ENCODE peak calls at places on chromosomes 1 and 21, in seven cellular contexts. R is breast epithelium, L is sigmoid colon, W is K562, U is GM12878, Y is GM23338, Q is HCT116. C is an unnamed sample. For H3K36me3, the result is how much of the 10 kb centered on the place peaks cover.

GRCh38 chr21:44700101-44701022 is 3.4 kb downstream of the KRTAP10-12 start:
- DNase-seq in R (no peak), L (no peak), W (no peak), U (no peak), Y (no peak), Q (no peak), C (no peak)

GRCh38 chr1:206588492-206588891 is 23.8 kb downstream of the EIF2D start:
- DNase-seq in R (no peak), L (no peak), W (no peak), U (no peak), Y (no peak), Q (no peak), C (no peak)

GRCh38 chr1:58845947-58846346 is 62.1 kb upstream of the JUN start:
- DNase-seq in R (no peak), L (no peak), W (no peak), U (no peak), Y (peak), Q (no peak), C (no peak)

GRCh38 chr1:160429702-160430535 is 29.6 kb downstream of the VANGL2 start:
- DNase-seq in R (no peak), L (no peak), W (no peak), U (peak), Y (no peak), Q (no peak), C (no peak)

GRCh38 chr1:147177611-147178370 is 5.5 kb upstream of the PRKAB2 start:
- DNase-seq in R (no peak), L (no peak), W (no peak), U (no peak), Y (peak), Q (no peak), C (no peak)

GRCh38 chr1:215845224-215845902 is 278.3 kb downstream of the KCTD3 start:
- DNase-seq in R (no peak), L (no peak), W (no peak), U (no peak), Y (no peak), Q (peak), C (no peak)

GRCh38 chr21:38438476-38438893 is 59.8 kb downstream of the ERG start:
- DNase-seq in R (no peak), L (no peak), W (no peak), U (no peak), Y (no peak), Q (no peak), C (no peak)

GRCh38 chr21:44443891-44444285 is 11.4 kb upstream of the LRRC3 start:
- DNase-seq in R (no peak), L (no peak), W (no peak), U (no peak), Y (no peak), Q (no peak), C (no peak)

GRCh38 chr1:41431490-41432350 is 52.8 kb downstream of the EDN2 start:
- DNase-seq in R (no peak), L (no peak), W (no peak), U (no peak), Y (no peak), Q (no peak), C (no peak)

GRCh38 chr1:169561692-169562091 is 24.6 kb downstream of the F5 start:
- DNase-seq in R (no peak), L (no peak), W (no peak), U (no peak), Y (no peak), Q (no peak), C (no peak)

GRCh38 chr1:209435654-209436566 is 147.6 kb upstream of the CAMK1G start:
- DNase-seq in R (peak), L (peak), W (peak), U (no peak), Y (peak), Q (peak), C (peak)

GRCh38 chr1:25619101-25619890 is 2.7 kb downstream of the MAN1C1 start:
- DNase-seq in R (no peak), L (no peak), W (peak), U (no peak), Y (peak), Q (no peak), C (no peak)

GRCh38 chr1:2399890-2400575 is 8.4 kb downstream of the RER1 start:
- DNase-seq in R (no peak), L (no peak), W (no peak), U (no peak), Y (no peak), Q (no peak), C (no peak)

GRCh38 chr21:28821276-28822063 is 171.2 kb downstream of the LTN1 start:
- DNase-seq in R (no peak), L (no peak), W (no peak), U (no peak), Y (no peak), Q (no peak), C (no peak)

GRCh38 chr21:34132202-34132601 is 58.8 kb downstream of the MRPS6 start:
- DNase-seq in R (no peak), L (no peak), W (no peak), U (no peak), Y (no peak), Q (no peak), C (no peak)

GRCh38 chr1:168628807-168629206 is 52.4 kb downstream of the XCL1 start:
- DNase-seq in R (no peak), L (no peak), W (no peak), U (no peak), Y (no peak), Q (peak), C (peak)

GRCh38 chr1:94988356-94988755 is 61.4 kb upstream of the CNN3 start:
- DNase-seq in R (no peak), L (no peak), W (no peak), U (no peak), Y (no peak), Q (no peak), C (no peak)

GRCh38 chr1:154546264-154547043 is 12.0 kb downstream of the UBE2Q1 start:
- DNase-seq in R (no peak), L (peak), W (peak), U (peak), Y (peak), Q (peak), C (no peak)

GRCh38 chr1:108591471-108591870 is 31.6 kb downstream of the EEIG2 start:
- DNase-seq in R (no peak), L (no peak), W (no peak), U (no peak), Y (no peak), Q (no peak), C (no peak)

GRCh38 chr1:201190005-201190404 is 619 bp upstream of the IGFN1 start:
- DNase-seq in R (no peak), L (no peak), W (no peak), U (no peak), Y (no peak), Q (no peak), C (no peak)

GRCh38 chr1:206663832-206664652 is 20.7 kb upstream of the MAPKAPK2 start:
- DNase-seq in R (no peak), L (peak), W (peak), U (no peak), Y (peak), Q (peak), C (peak)

GRCh38 chr1:85801520-85801919 is 93.3 kb upstream of the ZNHIT6 start:
- DNase-seq in R (no peak), L (no peak), W (no peak), U (no peak), Y (no peak), Q (no peak), C (peak)

GRCh38 chr1:228224198-228225164 is 16.6 kb downstream of the OBSCN start:
- DNase-seq in R (no peak), L (no peak), W (no peak), U (no peak), Y (no peak), Q (no peak), C (no peak)

GRCh38 chr1:228226141-228226874 is 18.5 kb downstream of the OBSCN start:
- DNase-seq in R (no peak), L (no peak), W (no peak), U (no peak), Y (no peak), Q (no peak), C (no peak)

GRCh38 chr1:228226956-228227791 is 19.3 kb downstream of the OBSCN start:
- DNase-seq in R (no peak), L (no peak), W (peak), U (no peak), Y (no peak), Q (no peak), C (no peak)

GRCh38 chr1:228225740-228226139 is 17.9 kb downstream of the OBSCN start:
- DNase-seq in R (no peak), L (no peak), W (peak), U (no peak), Y (no peak), Q (no peak), C (no peak)

DNA sequence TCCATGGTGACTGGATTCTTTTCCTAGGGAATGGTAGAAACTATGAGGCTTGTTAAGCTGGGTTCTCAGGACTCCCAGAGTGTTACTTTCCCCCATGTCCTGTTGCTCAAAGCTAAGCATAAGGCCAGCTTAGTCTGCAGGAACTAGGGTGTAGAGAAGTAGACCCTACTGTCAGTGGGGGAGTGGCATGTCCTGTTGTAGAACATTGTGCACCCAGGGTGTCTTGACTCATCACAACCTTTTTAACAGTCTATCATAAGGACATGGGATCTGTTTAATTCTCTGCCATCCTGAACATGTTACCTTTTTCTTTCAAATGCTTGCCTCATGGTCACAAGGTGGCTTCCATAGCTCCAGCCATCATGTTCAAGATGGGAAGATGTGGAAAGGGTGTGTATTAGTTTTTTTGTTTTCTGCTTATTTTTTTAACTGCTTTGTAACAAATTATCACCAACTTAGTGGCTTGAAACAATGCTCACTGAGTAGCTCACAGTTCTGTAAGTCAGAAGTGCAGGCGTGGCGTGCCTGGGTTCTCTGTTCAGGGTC is 17.4 kb downstream of the OBSCN start:
- DNase-seq in R (no peak), L (no peak), W (no peak), U (no peak), Y (no peak), Q (no peak), C (no peak)
- H3K36me3 ChIP-seq in R (under half), L (under half), W (under half), U (under half), Y (under half), Q (under half), C (under half)

DNA sequence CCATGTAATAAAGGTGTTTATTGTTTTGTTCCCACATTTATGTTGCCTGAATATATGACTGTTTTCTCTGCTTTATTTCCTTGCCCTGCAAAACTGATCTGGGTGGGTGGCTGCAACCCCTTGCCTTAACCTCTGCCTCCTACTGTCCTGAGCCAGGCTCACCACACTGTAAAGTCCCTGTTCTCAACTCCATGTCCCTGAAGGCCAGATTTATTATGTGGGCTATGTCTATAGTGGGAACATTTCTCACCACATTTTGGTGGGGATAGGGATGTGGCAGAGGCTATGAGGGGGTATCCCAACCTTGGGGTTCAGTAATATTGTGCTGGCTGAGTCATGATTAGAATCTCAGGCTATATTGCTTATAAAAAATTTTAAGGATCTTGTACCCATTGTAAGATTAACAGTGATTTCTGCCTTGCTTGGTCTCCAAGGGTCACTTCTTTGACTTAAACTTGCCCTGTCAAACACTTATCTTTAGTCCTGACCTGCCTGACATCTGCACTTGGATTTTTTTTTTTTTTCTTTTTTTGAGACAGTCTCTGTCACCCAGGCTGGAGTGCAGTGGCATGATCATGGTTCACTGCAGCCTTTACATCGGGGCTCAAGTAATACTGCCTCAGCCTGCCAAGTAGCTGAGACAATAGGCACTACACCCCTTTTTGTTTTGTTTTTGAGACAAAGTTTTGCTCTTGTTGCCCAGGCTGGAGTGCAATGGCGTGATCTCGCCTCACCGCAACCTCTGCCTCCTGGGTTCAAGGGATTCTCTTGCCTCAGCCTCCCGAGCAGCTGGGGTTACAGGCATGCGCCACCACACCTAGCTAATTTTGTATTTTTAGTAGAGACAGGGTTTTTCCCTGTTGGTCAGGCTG is 3.6 kb downstream of the RPS8 start:
- DNase-seq in R (no peak), L (no peak), W (no peak), U (no peak), Y (no peak), Q (no peak), C (no peak)
- TF ChIP-seq POLR2AphosphoS5 in R (no peak), L (no peak), W (peak), U (peak), Y (no peak), Q (no peak), C (no peak)

DNA sequence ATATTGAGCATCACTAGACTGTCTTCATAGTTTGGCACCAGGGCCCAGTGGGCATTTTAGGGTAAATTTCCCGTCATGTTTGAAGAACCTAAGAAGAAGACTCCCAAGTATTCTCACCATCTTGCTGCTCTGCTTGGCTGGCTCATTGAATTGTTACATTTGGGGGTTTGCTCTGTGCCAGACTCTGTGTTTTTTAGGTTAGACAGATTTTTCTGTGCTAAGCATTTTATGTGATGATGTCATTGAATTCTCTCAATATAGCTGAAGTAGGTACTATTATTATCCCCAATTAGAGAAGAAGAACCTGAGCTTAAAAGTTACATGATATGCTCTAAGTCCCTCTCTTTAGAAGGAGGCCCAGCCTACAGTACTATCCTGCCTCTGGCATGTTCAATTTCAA is 28.0 kb upstream of the DNASE2B start:
- DNase-seq in R (no peak), L (no peak), W (no peak), U (no peak), Y (no peak), Q (no peak), C (no peak)
- TF ChIP-seq CTCF in R (no peak), L (no peak), W (no peak), U (no peak), Y (no peak), Q (no peak), C (no peak)

GRCh38 chr1:156785458-156785857 is 18.1 kb downstream of the PRCC start:
- DNase-seq in R (no peak), L (no peak), W (no peak), U (no peak), Y (no peak), Q (no peak), C (no peak)

GRCh38 chr1:156789621-156790318 is 22.4 kb downstream of the PRCC start:
- DNase-seq in R (no peak), L (no peak), W (no peak), U (no peak), Y (no peak), Q (no peak), C (no peak)

GRCh38 chr1:156786640-156787039 is 19.3 kb downstream of the PRCC start:
- DNase-seq in R (no peak), L (peak), W (no peak), U (no peak), Y (no peak), Q (no peak), C (no peak)

DNA sequence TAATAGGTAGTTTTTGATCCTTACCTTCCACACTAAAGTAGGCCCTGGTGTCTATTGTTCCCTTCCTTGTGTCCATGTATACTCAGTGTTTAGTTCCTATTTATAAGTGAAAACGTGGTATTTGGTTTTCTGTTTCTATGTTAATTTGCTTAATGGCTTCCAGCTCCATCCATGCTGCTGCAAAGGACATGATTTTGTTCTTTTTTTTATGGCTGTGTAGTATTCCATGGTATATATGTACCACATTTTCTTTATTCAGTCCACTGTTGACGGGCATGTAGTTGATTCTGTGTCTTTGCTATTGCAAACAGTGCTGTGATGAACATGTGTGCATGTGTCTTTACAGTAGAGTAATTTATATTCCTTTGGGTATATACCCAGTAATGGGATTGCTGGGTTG is 20.8 kb downstream of the PRCC start:
- DNase-seq in R (no peak), L (no peak), W (no peak), U (no peak), Y (no peak), Q (no peak), C (no peak)
- H3K36me3 ChIP-seq in R (under half), L (under half), W (half or more), U (under half), Y (under half), Q (under half), C (under half)

GRCh38 chr1:164638506-164639202 is 79.7 kb downstream of the PBX1 start:
- DNase-seq in R (no peak), L (no peak), W (no peak), U (no peak), Y (no peak), Q (no peak), C (no peak)

GRCh38 chr1:164637461-164638375 is 78.7 kb downstream of the PBX1 start:
- DNase-seq in R (no peak), L (peak), W (no peak), U (no peak), Y (no peak), Q (peak), C (no peak)

GRCh38 chr1:164635074-164635783 is 76.2 kb downstream of the PBX1 start:
- DNase-seq in R (no peak), L (no peak), W (no peak), U (no peak), Y (peak), Q (no peak), C (no peak)

GRCh38 chr1:164636744-164637143 is 77.8 kb downstream of the PBX1 start:
- DNase-seq in R (no peak), L (no peak), W (no peak), U (no peak), Y (no peak), Q (no peak), C (no peak)

GRCh38 chr1:164635784-164636729 is 77.1 kb downstream of the PBX1 start:
- DNase-seq in R (no peak), L (no peak), W (no peak), U (no peak), Y (no peak), Q (no peak), C (no peak)
- TF ChIP-seq POLR2AphosphoS5 in R (no peak), L (no peak), W (no peak), U (no peak), Y (no peak), Q (no peak), C (no peak)

GRCh38 chr21:17463441-17463840 is 49.4 kb upstream of the CXADR start:
- DNase-seq in R (no peak), L (no peak), W (no peak), U (no peak), Y (no peak), Q (no peak), C (no peak)
- TF ChIP-seq CTCF in R (no peak), L (no peak), W (no peak), U (no peak), Y (no peak), Q (no peak), C (no peak)

DNA sequence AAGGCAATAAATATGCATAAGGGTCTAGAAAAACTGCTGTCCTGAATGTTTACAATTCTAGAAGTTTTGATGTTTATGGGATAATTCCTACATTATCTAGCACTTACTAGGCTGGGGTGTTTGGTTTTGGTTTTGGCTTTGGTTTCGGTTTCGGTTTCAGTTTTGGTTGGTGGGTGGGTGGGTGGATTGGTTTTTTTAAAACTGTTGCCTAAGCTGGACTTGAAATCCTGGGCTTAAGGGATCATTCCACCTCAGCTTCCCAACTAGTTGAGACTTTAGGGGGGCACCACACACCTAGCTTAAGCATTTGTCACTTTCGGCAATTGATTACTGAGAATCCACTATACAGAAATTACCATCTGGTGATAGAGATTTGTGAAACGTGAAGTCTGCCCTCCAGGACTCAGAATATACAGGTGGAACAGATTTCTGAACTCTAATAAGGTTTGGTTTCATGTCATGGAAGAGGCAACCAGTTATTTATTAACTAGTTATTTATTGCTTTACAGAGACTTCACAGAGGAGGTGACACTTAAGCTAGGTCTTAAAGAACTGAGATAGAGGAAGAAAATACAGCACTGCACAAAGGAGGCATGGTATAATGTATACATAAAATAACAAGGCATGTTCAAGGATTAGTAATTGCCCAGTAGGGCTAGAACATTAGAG is 69.6 kb downstream of the PIK3R3 start:
- DNase-seq in R (no peak), L (no peak), W (no peak), U (peak), Y (no peak), Q (no peak), C (no peak)
- H3K36me3 ChIP-seq in R (under half), L (under half), W (under half), U (under half), Y (under half), Q (under half), C (under half)

GRCh38 chr1:87004857-87005256 is 90.4 kb downstream of the HS2ST1 start:
- DNase-seq in R (no peak), L (no peak), W (no peak), U (no peak), Y (no peak), Q (no peak), C (no peak)

DNA sequence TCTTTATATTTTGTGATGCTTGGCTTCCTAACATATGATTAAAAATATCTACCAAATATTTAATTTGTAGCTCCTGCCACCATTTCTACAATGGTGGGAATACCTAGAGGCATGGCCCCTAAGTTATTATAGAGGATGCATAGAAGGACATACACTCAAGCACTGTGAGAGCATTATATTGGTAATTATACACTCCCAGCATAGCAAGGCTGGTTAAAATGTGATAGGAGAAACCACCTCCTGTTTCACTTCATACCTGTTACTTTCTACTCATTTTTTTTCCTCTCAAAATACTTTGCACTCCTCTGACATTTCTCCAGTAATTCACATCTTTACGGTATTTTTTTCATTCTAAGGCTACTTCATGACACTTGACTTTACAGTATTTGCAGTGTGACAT is 92.9 kb downstream of the HS2ST1 start:
- DNase-seq in R (no peak), L (no peak), W (no peak), U (no peak), Y (no peak), Q (no peak), C (no peak)
- TF ChIP-seq POLR2AphosphoS5 in R (no peak), L (no peak), W (no peak), U (no peak), Y (no peak), Q (no peak), C (no peak)

C was measured in Panc1.